ENCODE peak calls at places on chromosomes 5 and 9, in six cellular contexts. V, D, K, W, X and A are unnamed samples.

GRCh38 chr9:134460904-134461303 is 134.6 kb downstream of the RXRA start:
- DNase-seq in V (no peak), D (no peak), K (no peak), W (no peak), X (no peak), A (no peak)

GRCh38 chr5:147188200-147189108 is 46.4 kb upstream of the STK32A start:
- DNase-seq in V (peak), D (peak), K (no peak), W (no peak), X (peak), A (peak)

GRCh38 chr9:77876091-77876490 is 155.5 kb downstream of the GNAQ start:
- DNase-seq in V (no peak), D (no peak), K (no peak), W (no peak), X (peak), A (no peak)

GRCh38 chr5:64506567-64507321 is 929 bp downstream of the RGS7BP start:
- DNase-seq in V (no peak), D (no peak), K (peak), W (no peak), X (no peak), A (peak)

GRCh38 chr9:99140685-99141314 is 35.9 kb downstream of the TGFBR1 start:
- DNase-seq in V (peak), D (peak), K (peak), W (no peak), X (peak), A (peak)

GRCh38 chr5:68114641-68115040 is 100.9 kb upstream of the PIK3R1 start:
- DNase-seq in V (no peak), D (peak), K (no peak), W (no peak), X (peak), A (no peak)

GRCh38 chr5:130141689-130142320 is 237.5 kb downstream of the CHSY3 start:
- DNase-seq in V (no peak), D (no peak), K (peak), W (no peak), X (peak), A (no peak)

GRCh38 chr5:31986101-31986500 is 188.0 kb downstream of the GOLPH3 start:
- DNase-seq in V (no peak), D (no peak), K (no peak), W (no peak), X (no peak), A (no peak)

GRCh38 chr5:73733219-73733618 is 107.2 kb downstream of the ARHGEF28 start:
- DNase-seq in V (no peak), D (no peak), K (no peak), W (no peak), X (no peak), A (no peak)